ENCODE peak calls at places on chromosomes 12 and 14, in five cellular contexts. G is GM23248, Z is PC-3, S is NCI-H345, W is AG10803. B is an unnamed sample.

GRCh38 chr12:132257206-132257954 is 72.0 kb downstream of the GALNT9 start:
- DNase-seq in G (no peak), Z (no peak), S (no peak), W (no peak), B (no peak)

GRCh38 chr14:39755269-39755878 is 323.1 kb upstream of the FBXO33 start:
- DNase-seq in G (no peak), Z (no peak), S (no peak), W (no peak), B (no peak)

GRCh38 chr12:63276537-63277365 is 125.8 kb upstream of the AVPR1A start:
- DNase-seq in G (peak; percentile 51), Z (peak; percentile 77), S (peak; percentile 73), W (peak; percentile 13), B (no peak)

GRCh38 chr12:12141000-12141399 is 70.3 kb downstream of the BCL2L14 start:
- DNase-seq in G (no peak), Z (no peak), S (no peak), W (no peak), B (no peak)

GRCh38 chr12:11880424-11880823 is 190.3 kb upstream of the BCL2L14 start:
- DNase-seq in G (no peak), Z (no peak), S (no peak), W (no peak), B (no peak)

GRCh38 chr14:103698380-103699260 is 16.6 kb downstream of the XRCC3 start:
- DNase-seq in G (no peak), Z (peak; percentile 28), S (peak; percentile 11), W (no peak), B (no peak)

GRCh38 chr12:10718279-10718821 is 4.8 kb downstream of the YBX3 start:
- DNase-seq in G (peak; percentile 85), Z (peak; percentile 44), S (no peak), W (peak; percentile 72), B (peak; percentile 80)

GRCh38 chr12:1847411-1847810 is 27.0 kb downstream of the LRTM2 start:
- DNase-seq in G (no peak), Z (no peak), S (no peak), W (no peak), B (no peak)

GRCh38 chr12:110369992-110370391 is 33.5 kb downstream of the ANAPC7 start:
- DNase-seq in G (no peak), Z (no peak), S (no peak), W (no peak), B (no peak)

GRCh38 chr14:50766338-50766886 is 64.5 kb downstream of the NIN start:
- DNase-seq in G (peak; percentile 61), Z (no peak), S (no peak), W (peak; percentile 87), B (peak; percentile 20)

GRCh38 chr12:107581616-107582015 is 104.0 kb upstream of the PWP1 start:
- DNase-seq in G (peak; percentile 21), Z (no peak), S (no peak), W (no peak), B (no peak)

GRCh38 chr12:58580095-58580494 is 340.2 kb downstream of the LRIG3 start:
- DNase-seq in G (no peak), Z (peak; percentile 48), S (no peak), W (no peak), B (no peak)

GRCh38 chr14:64919618-64920017 is 5.4 kb downstream of the CHURC1 start:
- DNase-seq in G (peak; percentile 40), Z (no peak), S (no peak), W (peak; percentile 31), B (no peak)

GRCh38 chr12:54749191-54749818 is 101.1 kb upstream of the DCD start:
- DNase-seq in G (peak; percentile 62), Z (peak; percentile 65), S (peak; percentile 53), W (peak; percentile 47), B (peak; percentile 12)

GRCh38 chr12:1527789-1528188 is 66.6 kb downstream of the FBXL14 start:
- DNase-seq in G (peak; percentile 98), Z (peak; percentile 66), S (no peak), W (peak; percentile 90), B (peak; percentile 76)

GRCh38 chr14:53929871-53930685 is 26.5 kb downstream of the BMP4 start:
- DNase-seq in G (no peak), Z (peak; percentile 68), S (peak; percentile 21), W (no peak), B (no peak)

GRCh38 chr14:52590318-52590717 is 37.7 kb downstream of the GPR137C start:
- DNase-seq in G (no peak), Z (no peak), S (no peak), W (no peak), B (no peak)

GRCh38 chr14:24351517-24351916 is 11.7 kb upstream of the RIPK3 start:
- DNase-seq in G (peak; percentile 89), Z (peak; percentile 18), S (no peak), W (peak; percentile 69), B (no peak)

B was measured in astrocyte.